ENCODE peak calls at places on chromosomes 12 and 14, in six cellular contexts. One of them, this sample, is unnamed.

GRCh38 chr12:52316290-52316689 is 4.9 kb downstream of the KRT83 start:
- DNase-seq in fibroblast of lung: no peak
- DNase-seq in hypothalamus: no peak
- DNase-seq in effector CD4-positive, alpha-beta T cell: no peak
- DNase-seq in NCI-H2081: no peak
- DNase-seq in activated CD4-positive, alpha-beta T cell treated with anti-CD3 and anti-CD28 coated beads, Interleukin-2, amount 50 U/mL, for 24 hours: no peak
- DNase-seq in this sample: no peak

GRCh38 chr14:105069887-105070759 is 4.9 kb upstream of the GPR132 start:
- DNase-seq in NCI-H2081: no peak
- DNase-seq in effector CD4-positive, alpha-beta T cell: no peak
- DNase-seq in activated CD4-positive, alpha-beta T cell treated with anti-CD3 and anti-CD28 coated beads, Interleukin-2, amount 50 U/mL, for 24 hours: no peak
- DNase-seq in fibroblast of lung: no peak
- DNase-seq in hypothalamus: no peak
- DNase-seq in this sample: no peak

GRCh38 chr12:2152134-2152533 is 99.3 kb downstream of the CACNA1C start:
- DNase-seq in hypothalamus: no peak
- DNase-seq in activated CD4-positive, alpha-beta T cell treated with anti-CD3 and anti-CD28 coated beads, Interleukin-2, amount 50 U/mL, for 24 hours: no peak
- DNase-seq in effector CD4-positive, alpha-beta T cell: no peak
- DNase-seq in NCI-H2081: no peak
- DNase-seq in fibroblast of lung: no peak
- DNase-seq in this sample: no peak

GRCh38 chr12:5083955-5084849 is 40.5 kb downstream of the KCNA5 start:
- DNase-seq in fibroblast of lung: peak; percentile 83
- DNase-seq in hypothalamus: no peak
- DNase-seq in NCI-H2081: peak; percentile 47
- DNase-seq in effector CD4-positive, alpha-beta T cell: no peak
- DNase-seq in activated CD4-positive, alpha-beta T cell treated with anti-CD3 and anti-CD28 coated beads, Interleukin-2, amount 50 U/mL, for 24 hours: no peak
- DNase-seq in this sample: no peak

GRCh38 chr14:58066115-58066514 is 85.9 kb downstream of the ARMH4 start:
- DNase-seq in activated CD4-positive, alpha-beta T cell treated with anti-CD3 and anti-CD28 coated beads, Interleukin-2, amount 50 U/mL, for 24 hours: no peak
- DNase-seq in fibroblast of lung: no peak
- DNase-seq in effector CD4-positive, alpha-beta T cell: no peak
- DNase-seq in NCI-H2081: no peak
- DNase-seq in hypothalamus: no peak
- DNase-seq in this sample: peak; percentile 71

GRCh38 chr12:121061831-121062230 is 22.8 kb upstream of the OASL start:
- DNase-seq in NCI-H2081: no peak
- DNase-seq in effector CD4-positive, alpha-beta T cell: no peak
- DNase-seq in fibroblast of lung: no peak
- DNase-seq in hypothalamus: no peak
- DNase-seq in activated CD4-positive, alpha-beta T cell treated with anti-CD3 and anti-CD28 coated beads, Interleukin-2, amount 50 U/mL, for 24 hours: no peak
- DNase-seq in this sample: no peak

GRCh38 chr14:77832301-77832700 is 32.4 kb downstream of the ADCK1 start:
- DNase-seq in fibroblast of lung: no peak
- DNase-seq in NCI-H2081: no peak
- DNase-seq in activated CD4-positive, alpha-beta T cell treated with anti-CD3 and anti-CD28 coated beads, Interleukin-2, amount 50 U/mL, for 24 hours: no peak
- DNase-seq in effector CD4-positive, alpha-beta T cell: no peak
- DNase-seq in hypothalamus: no peak
- DNase-seq in this sample: no peak

GRCh38 chr12:8890313-8891084 is 23.8 kb upstream of the PHC1 start:
- DNase-seq in activated CD4-positive, alpha-beta T cell treated with anti-CD3 and anti-CD28 coated beads, Interleukin-2, amount 50 U/mL, for 24 hours: peak; percentile 36
- DNase-seq in fibroblast of lung: peak; percentile 33
- DNase-seq in hypothalamus: no peak
- DNase-seq in NCI-H2081: peak; percentile 31
- DNase-seq in effector CD4-positive, alpha-beta T cell: peak; percentile 51
- DNase-seq in this sample: no peak

GRCh38 chr12:4270016-4270669 is 3.4 kb upstream of the CCND2 start:
- DNase-seq in effector CD4-positive, alpha-beta T cell: no peak
- DNase-seq in NCI-H2081: no peak
- DNase-seq in fibroblast of lung: no peak
- DNase-seq in activated CD4-positive, alpha-beta T cell treated with anti-CD3 and anti-CD28 coated beads, Interleukin-2, amount 50 U/mL, for 24 hours: no peak
- DNase-seq in hypothalamus: no peak
- DNase-seq in this sample: no peak

GRCh38 chr12:24127919-24128721 is 178.7 kb upstream of the SOX5 start:
- DNase-seq in hypothalamus: no peak
- DNase-seq in effector CD4-positive, alpha-beta T cell: no peak
- DNase-seq in NCI-H2081: peak; percentile 17
- DNase-seq in fibroblast of lung: no peak
- DNase-seq in activated CD4-positive, alpha-beta T cell treated with anti-CD3 and anti-CD28 coated beads, Interleukin-2, amount 50 U/mL, for 24 hours: no peak
- DNase-seq in this sample: no peak

GRCh38 chr12:113422030-113422900 is at the start of gene SDSL:
- DNase-seq in effector CD4-positive, alpha-beta T cell: no peak
- DNase-seq in fibroblast of lung: peak; percentile 84
- DNase-seq in hypothalamus: peak; percentile 39
- DNase-seq in NCI-H2081: no peak
- DNase-seq in activated CD4-positive, alpha-beta T cell treated with anti-CD3 and anti-CD28 coated beads, Interleukin-2, amount 50 U/mL, for 24 hours: no peak
- DNase-seq in this sample: peak; percentile 39

GRCh38 chr12:124419292-124420040 is 124.6 kb downstream of the RFLNA start:
- DNase-seq in hypothalamus: no peak
- DNase-seq in NCI-H2081: no peak
- DNase-seq in effector CD4-positive, alpha-beta T cell: no peak
- DNase-seq in fibroblast of lung: no peak
- DNase-seq in activated CD4-positive, alpha-beta T cell treated with anti-CD3 and anti-CD28 coated beads, Interleukin-2, amount 50 U/mL, for 24 hours: no peak
- DNase-seq in this sample: no peak

GRCh38 chr12:9907769-9908168 is 24.4 kb downstream of the CLEC2A start:
- DNase-seq in hypothalamus: no peak
- DNase-seq in activated CD4-positive, alpha-beta T cell treated with anti-CD3 and anti-CD28 coated beads, Interleukin-2, amount 50 U/mL, for 24 hours: no peak
- DNase-seq in NCI-H2081: no peak
- DNase-seq in fibroblast of lung: no peak
- DNase-seq in effector CD4-positive, alpha-beta T cell: no peak
- DNase-seq in this sample: no peak

GRCh38 chr14:50801706-50802105 is 29.3 kb downstream of the NIN start:
- DNase-seq in NCI-H2081: no peak
- DNase-seq in fibroblast of lung: peak; percentile 75
- DNase-seq in activated CD4-positive, alpha-beta T cell treated with anti-CD3 and anti-CD28 coated beads, Interleukin-2, amount 50 U/mL, for 24 hours: no peak
- DNase-seq in effector CD4-positive, alpha-beta T cell: no peak
- DNase-seq in hypothalamus: no peak
- DNase-seq in this sample: no peak

GRCh38 chr14:65019944-65020566 is 33.4 kb downstream of the FNTB start:
- DNase-seq in hypothalamus: no peak
- DNase-seq in fibroblast of lung: peak; percentile 83
- DNase-seq in effector CD4-positive, alpha-beta T cell: no peak
- DNase-seq in activated CD4-positive, alpha-beta T cell treated with anti-CD3 and anti-CD28 coated beads, Interleukin-2, amount 50 U/mL, for 24 hours: no peak
- DNase-seq in NCI-H2081: peak; percentile 55
- DNase-seq in this sample: peak; percentile 27

GRCh38 chr12:121009744-121010143 is 6.5 kb downstream of the C12orf43 start:
- DNase-seq in activated CD4-positive, alpha-beta T cell treated with anti-CD3 and anti-CD28 coated beads, Interleukin-2, amount 50 U/mL, for 24 hours: no peak
- DNase-seq in hypothalamus: no peak
- DNase-seq in fibroblast of lung: peak; percentile 28
- DNase-seq in effector CD4-positive, alpha-beta T cell: no peak
- DNase-seq in NCI-H2081: peak; percentile 14
- DNase-seq in this sample: no peak

GRCh38 chr12:113154351-113154973 is 4.9 kb downstream of the CFAP73 start:
- DNase-seq in fibroblast of lung: no peak
- DNase-seq in activated CD4-positive, alpha-beta T cell treated with anti-CD3 and anti-CD28 coated beads, Interleukin-2, amount 50 U/mL, for 24 hours: no peak
- DNase-seq in NCI-H2081: no peak
- DNase-seq in hypothalamus: no peak
- DNase-seq in effector CD4-positive, alpha-beta T cell: no peak
- DNase-seq in this sample: no peak

GRCh38 chr14:93733231-93733630 is 55.1 kb downstream of the PRIMA1 start:
- DNase-seq in hypothalamus: no peak
- DNase-seq in fibroblast of lung: no peak
- DNase-seq in effector CD4-positive, alpha-beta T cell: no peak
- DNase-seq in activated CD4-positive, alpha-beta T cell treated with anti-CD3 and anti-CD28 coated beads, Interleukin-2, amount 50 U/mL, for 24 hours: no peak
- DNase-seq in NCI-H2081: no peak
- DNase-seq in this sample: no peak

GRCh38 chr12:59459966-59460365 is 135.9 kb upstream of the SLC16A7 start:
- DNase-seq in fibroblast of lung: peak; percentile 65
- DNase-seq in NCI-H2081: no peak
- DNase-seq in effector CD4-positive, alpha-beta T cell: no peak
- DNase-seq in activated CD4-positive, alpha-beta T cell treated with anti-CD3 and anti-CD28 coated beads, Interleukin-2, amount 50 U/mL, for 24 hours: no peak
- DNase-seq in hypothalamus: no peak
- DNase-seq in this sample: no peak

GRCh38 chr12:122834229-122834920 is 882 bp upstream of the HIP1R start:
- DNase-seq in NCI-H2081: peak; percentile 66
- DNase-seq in hypothalamus: peak; percentile 38
- DNase-seq in fibroblast of lung: peak; percentile 41
- DNase-seq in effector CD4-positive, alpha-beta T cell: no peak
- DNase-seq in activated CD4-positive, alpha-beta T cell treated with anti-CD3 and anti-CD28 coated beads, Interleukin-2, amount 50 U/mL, for 24 hours: no peak
- DNase-seq in this sample: no peak

GRCh38 chr12:64665506-64665905 is 55.2 kb downstream of the RASSF3 start:
- DNase-seq in effector CD4-positive, alpha-beta T cell: peak; percentile 60
- DNase-seq in fibroblast of lung: no peak
- DNase-seq in activated CD4-positive, alpha-beta T cell treated with anti-CD3 and anti-CD28 coated beads, Interleukin-2, amount 50 U/mL, for 24 hours: no peak
- DNase-seq in NCI-H2081: no peak
- DNase-seq in hypothalamus: no peak
- DNase-seq in this sample: no peak

GRCh38 chr12:66859751-66860440 is 181.0 kb upstream of the GRIP1 start:
- DNase-seq in hypothalamus: no peak
- DNase-seq in activated CD4-positive, alpha-beta T cell treated with anti-CD3 and anti-CD28 coated beads, Interleukin-2, amount 50 U/mL, for 24 hours: no peak
- DNase-seq in fibroblast of lung: no peak
- DNase-seq in NCI-H2081: no peak
- DNase-seq in effector CD4-positive, alpha-beta T cell: no peak
- DNase-seq in this sample: no peak

GRCh38 chr12:85948340-85948739 is 74.2 kb downstream of the NTS start:
- DNase-seq in NCI-H2081: no peak
- DNase-seq in hypothalamus: no peak
- DNase-seq in activated CD4-positive, alpha-beta T cell treated with anti-CD3 and anti-CD28 coated beads, Interleukin-2, amount 50 U/mL, for 24 hours: no peak
- DNase-seq in effector CD4-positive, alpha-beta T cell: no peak
- DNase-seq in fibroblast of lung: no peak
- DNase-seq in this sample: no peak

GRCh38 chr12:8637666-8638065 is 25.0 kb downstream of the MFAP5 start:
- DNase-seq in hypothalamus: no peak
- DNase-seq in activated CD4-positive, alpha-beta T cell treated with anti-CD3 and anti-CD28 coated beads, Interleukin-2, amount 50 U/mL, for 24 hours: no peak
- DNase-seq in NCI-H2081: peak; percentile 40
- DNase-seq in fibroblast of lung: no peak
- DNase-seq in effector CD4-positive, alpha-beta T cell: no peak
- DNase-seq in this sample: no peak

GRCh38 chr14:77000340-77001235 is 27.9 kb downstream of the IRF2BPL start:
- DNase-seq in effector CD4-positive, alpha-beta T cell: no peak
- DNase-seq in activated CD4-positive, alpha-beta T cell treated with anti-CD3 and anti-CD28 coated beads, Interleukin-2, amount 50 U/mL, for 24 hours: no peak
- DNase-seq in fibroblast of lung: peak; percentile 59
- DNase-seq in NCI-H2081: peak; percentile 32
- DNase-seq in hypothalamus: no peak
- DNase-seq in this sample: no peak

GRCh38 chr14:62505045-62505444 is 540.2 kb downstream of the KCNH5 start:
- DNase-seq in NCI-H2081: no peak
- DNase-seq in activated CD4-positive, alpha-beta T cell treated with anti-CD3 and anti-CD28 coated beads, Interleukin-2, amount 50 U/mL, for 24 hours: no peak
- DNase-seq in fibroblast of lung: no peak
- DNase-seq in hypothalamus: no peak
- DNase-seq in effector CD4-positive, alpha-beta T cell: no peak
- DNase-seq in this sample: no peak

GRCh38 chr14:41586237-41586636 is 20.4 kb upstream of the LRFN5 start:
- DNase-seq in effector CD4-positive, alpha-beta T cell: no peak
- DNase-seq in fibroblast of lung: no peak
- DNase-seq in hypothalamus: no peak
- DNase-seq in NCI-H2081: peak; percentile 2
- DNase-seq in activated CD4-positive, alpha-beta T cell treated with anti-CD3 and anti-CD28 coated beads, Interleukin-2, amount 50 U/mL, for 24 hours: no peak
- DNase-seq in this sample: no peak

GRCh38 chr14:52129733-52130132 is 60.9 kb upstream of the NID2 start:
- DNase-seq in effector CD4-positive, alpha-beta T cell: no peak
- DNase-seq in activated CD4-positive, alpha-beta T cell treated with anti-CD3 and anti-CD28 coated beads, Interleukin-2, amount 50 U/mL, for 24 hours: no peak
- DNase-seq in fibroblast of lung: no peak
- DNase-seq in NCI-H2081: no peak
- DNase-seq in hypothalamus: no peak
- DNase-seq in this sample: no peak

GRCh38 chr14:36690301-36691020 is 28.8 kb downstream of the PAX9 start:
- DNase-seq in hypothalamus: no peak
- DNase-seq in fibroblast of lung: peak; percentile 18
- DNase-seq in effector CD4-positive, alpha-beta T cell: no peak
- DNase-seq in activated CD4-positive, alpha-beta T cell treated with anti-CD3 and anti-CD28 coated beads, Interleukin-2, amount 50 U/mL, for 24 hours: no peak
- DNase-seq in NCI-H2081: no peak
- DNase-seq in this sample: peak; percentile 52

GRCh38 chr12:76787689-76788088 is 23.8 kb downstream of the ZDHHC17 start:
- DNase-seq in hypothalamus: no peak
- DNase-seq in NCI-H2081: no peak
- DNase-seq in activated CD4-positive, alpha-beta T cell treated with anti-CD3 and anti-CD28 coated beads, Interleukin-2, amount 50 U/mL, for 24 hours: no peak
- DNase-seq in fibroblast of lung: no peak
- DNase-seq in effector CD4-positive, alpha-beta T cell: no peak
- DNase-seq in this sample: no peak

GRCh38 chr14:35197015-35197414 is 74.7 kb downstream of the PRORP start:
- DNase-seq in activated CD4-positive, alpha-beta T cell treated with anti-CD3 and anti-CD28 coated beads, Interleukin-2, amount 50 U/mL, for 24 hours: no peak
- DNase-seq in NCI-H2081: peak; percentile 16
- DNase-seq in fibroblast of lung: peak; percentile 64
- DNase-seq in hypothalamus: no peak
- DNase-seq in effector CD4-positive, alpha-beta T cell: no peak
- DNase-seq in this sample: no peak

GRCh38 chr12:113439606-113440030 is 17.4 kb downstream of the SDSL start:
- DNase-seq in activated CD4-positive, alpha-beta T cell treated with anti-CD3 and anti-CD28 coated beads, Interleukin-2, amount 50 U/mL, for 24 hours: no peak
- DNase-seq in NCI-H2081: peak; percentile 3
- DNase-seq in hypothalamus: no peak
- DNase-seq in fibroblast of lung: peak; percentile 21
- DNase-seq in effector CD4-positive, alpha-beta T cell: no peak
- DNase-seq in this sample: no peak

GRCh38 chr14:102920998-102921304 is 1.5 kb upstream of the AMN start:
- DNase-seq in NCI-H2081: no peak
- DNase-seq in effector CD4-positive, alpha-beta T cell: no peak
- DNase-seq in activated CD4-positive, alpha-beta T cell treated with anti-CD3 and anti-CD28 coated beads, Interleukin-2, amount 50 U/mL, for 24 hours: no peak
- DNase-seq in hypothalamus: no peak
- DNase-seq in fibroblast of lung: no peak
- DNase-seq in this sample: no peak

GRCh38 chr12:68011882-68012207 is 22.6 kb downstream of the IFNG-AS1 start:
- DNase-seq in hypothalamus: no peak
- DNase-seq in NCI-H2081: no peak
- DNase-seq in fibroblast of lung: peak; percentile 4
- DNase-seq in effector CD4-positive, alpha-beta T cell: no peak
- DNase-seq in activated CD4-positive, alpha-beta T cell treated with anti-CD3 and anti-CD28 coated beads, Interleukin-2, amount 50 U/mL, for 24 hours: no peak
- DNase-seq in this sample: no peak

GRCh38 chr12:122072031-122072970 is 6.3 kb upstream of the MLXIP start:
- DNase-seq in activated CD4-positive, alpha-beta T cell treated with anti-CD3 and anti-CD28 coated beads, Interleukin-2, amount 50 U/mL, for 24 hours: no peak
- DNase-seq in fibroblast of lung: peak; percentile 94
- DNase-seq in effector CD4-positive, alpha-beta T cell: no peak
- DNase-seq in NCI-H2081: peak; percentile 89
- DNase-seq in hypothalamus: no peak
- DNase-seq in this sample: peak; percentile 76